ENCODE peak calls at places on chromosomes 2 and 18, in eight cellular contexts. G is IMR-90, W is endodermal cell, A is HepG2, X is HCT116, I is colonic mucosa, L is neural progenitor cell, C is endothelial cell of umbilical vein. O is an unnamed sample.

GRCh38 chr2:115083711-115084110 is 641.3 kb downstream of the DPP10 start:
- DNase-seq in X (no peak), G (no peak), C (no peak), I (no peak), L (no peak), W (no peak), A (no peak), O (no peak)

GRCh38 chr2:45681675-45682074 is 30.2 kb downstream of the PRKCE start:
- DNase-seq in G (peak; percentile 88), A (peak; percentile 13), X (peak; percentile 81), C (peak; percentile 85), I (peak; percentile 29), L (no peak), W (no peak), O (peak; percentile 70)

GRCh38 chr18:74524097-74524496 is 10.2 kb upstream of the CNDP1 start:
- DNase-seq in C (peak; percentile 13), I (no peak), L (no peak), W (no peak), G (peak; percentile 7), X (no peak), A (no peak), O (no peak)

GRCh38 chr18:80147418-80148315 is 38.6 kb downstream of the ADNP2 start:
- DNase-seq in I (peak; percentile 91), A (peak; percentile 77), L (peak; percentile 51), C (peak; percentile 76), X (no peak), G (peak; percentile 72), W (peak; percentile 88), O (peak; percentile 79)

GRCh38 chr2:240596491-240596931 is 10.0 kb downstream of the CAPN10 start:
- DNase-seq in G (no peak), C (no peak), L (no peak), A (no peak), W (no peak), I (no peak), X (no peak), O (no peak)

GRCh38 chr2:126649101-126649500 is 6.9 kb upstream of the GYPC start:
- DNase-seq in L (no peak), W (no peak), I (no peak), G (no peak), A (no peak), C (no peak), X (no peak), O (no peak)

GRCh38 chr2:106885981-106886915 is at the start of gene ST6GAL2:
- DNase-seq in C (no peak), L (peak; percentile 87), G (no peak), I (peak; percentile 33), A (no peak), W (peak; percentile 82), X (no peak), O (peak; percentile 16)

GRCh38 chr2:211216221-211216620 is 659.8 kb downstream of the CPS1 start:
- DNase-seq in X (no peak), G (no peak), A (no peak), L (peak; percentile 20), I (no peak), C (no peak), W (no peak), O (peak; percentile 34)

GRCh38 chr2:34096552-34097171 is 497.6 kb upstream of the FAM98A start:
- DNase-seq in I (peak; percentile 59), L (peak; percentile 79), X (peak; percentile 32), C (peak; percentile 74), A (peak; percentile 53), G (peak; percentile 56), W (peak; percentile 83), O (peak; percentile 81)

GRCh38 chr18:27206411-27206810 is 21.3 kb upstream of the CHST9 start:
- DNase-seq in A (no peak), W (no peak), X (no peak), I (no peak), G (no peak), L (no peak), C (no peak), O (peak; percentile 46)

GRCh38 chr2:215828528-215829184 is 184.7 kb downstream of the MREG start:
- DNase-seq in L (peak; percentile 79), I (peak; percentile 81), C (peak; percentile 52), X (peak; percentile 58), G (peak; percentile 62), W (peak; percentile 90), A (peak; percentile 81), O (peak; percentile 93)

GRCh38 chr2:44582363-44583008 is 220.7 kb downstream of the CAMKMT start:
- DNase-seq in C (no peak), L (no peak), X (no peak), A (no peak), G (peak; percentile 25), W (no peak), I (no peak), O (peak; percentile 15)

GRCh38 chr2:151258121-151258520 is 3.5 kb downstream of the RBM43 start:
- DNase-seq in C (no peak), X (no peak), L (no peak), W (no peak), A (no peak), G (peak; percentile 91), I (no peak), O (no peak)

GRCh38 chr2:202023198-202023903 is 10.3 kb upstream of the FZD7 start:
- DNase-seq in G (no peak), L (peak; percentile 92), W (peak; percentile 90), C (no peak), X (no peak), I (no peak), A (no peak), O (no peak)

GRCh38 chr2:42068571-42069178 is 20.9 kb downstream of the PKDCC start:
- DNase-seq in W (no peak), I (no peak), G (no peak), A (no peak), C (no peak), L (no peak), X (no peak), O (no peak)

GRCh38 chr18:323253-323622 is 55.4 kb upstream of the THOC1 start:
- DNase-seq in C (peak; percentile 62), I (no peak), A (peak; percentile 87), G (peak; percentile 38), L (no peak), X (no peak), W (no peak), O (peak; percentile 75)

GRCh38 chr18:33716061-33716683 is 138.2 kb downstream of the ASXL3 start:
- DNase-seq in C (no peak), W (no peak), L (no peak), G (no peak), X (no peak), I (no peak), A (no peak), O (no peak)

GRCh38 chr2:175834472-175834871 is 167.6 kb downstream of the LNPK start:
- DNase-seq in C (no peak), A (no peak), W (no peak), X (no peak), L (peak; percentile 53), I (no peak), G (no peak), O (no peak)

GRCh38 chr2:135103843-135104242 is 51.8 kb downstream of the RAB3GAP1 start:
- DNase-seq in G (no peak), I (no peak), A (no peak), X (no peak), W (no peak), L (no peak), C (no peak), O (no peak)

GRCh38 chr18:32349728-32350395 is 120.8 kb downstream of the GAREM1 start:
- DNase-seq in W (no peak), C (peak; percentile 95), L (peak; percentile 8), X (peak; percentile 91), A (peak; percentile 82), I (peak; percentile 61), G (peak; percentile 97), O (peak; percentile 72)

GRCh38 chr18:78801011-78801410 is 178.6 kb upstream of the SALL3 start:
- DNase-seq in C (no peak), L (no peak), X (no peak), W (no peak), I (no peak), G (no peak), A (no peak), O (no peak)

GRCh38 chr2:187693923-187694322 is 139.7 kb upstream of the TFPI start:
- DNase-seq in G (no peak), I (no peak), A (no peak), W (no peak), C (no peak), L (no peak), X (no peak), O (no peak)

GRCh38 chr18:38077219-38077618 is 511.6 kb upstream of the CELF4 start:
- DNase-seq in G (no peak), L (peak; percentile 26), A (no peak), W (peak; percentile 65), X (no peak), I (no peak), C (no peak), O (no peak)

DNA sequence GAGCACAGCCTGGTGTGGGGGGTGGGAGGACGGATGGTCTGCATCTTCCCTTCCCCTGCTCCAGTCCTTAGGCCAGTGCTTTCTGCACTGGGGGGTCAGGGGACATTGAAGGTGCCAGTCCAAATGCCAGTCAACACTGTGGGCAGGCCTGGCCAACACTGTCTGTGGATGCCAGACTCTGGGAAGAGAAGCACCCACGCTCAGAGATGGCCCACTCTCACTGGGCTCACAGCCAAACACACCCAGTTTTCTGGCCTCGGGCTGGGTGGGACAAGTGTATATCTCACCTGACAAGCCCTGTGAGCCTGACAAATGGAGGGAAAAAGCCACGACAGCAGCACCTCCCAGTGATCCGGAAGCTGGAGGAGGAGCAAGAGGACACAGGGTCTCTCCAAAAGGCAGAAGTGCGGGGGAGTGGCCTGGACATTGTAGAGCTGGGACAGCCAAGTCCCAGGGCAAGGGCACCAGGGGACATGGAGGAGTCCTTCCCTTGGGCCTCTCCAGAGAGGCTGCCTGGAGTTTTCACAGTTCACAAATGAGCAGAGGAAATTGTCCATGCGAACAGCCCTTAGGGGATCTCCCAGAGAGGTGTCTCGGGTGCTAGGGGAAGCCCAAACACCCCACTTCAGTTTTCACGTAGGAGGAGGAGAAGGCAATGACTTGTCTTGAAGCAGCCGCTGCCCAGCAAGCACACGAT is 79.3 kb downstream of the SDC1 start:
- DNase-seq in L (no peak), C (no peak), I (peak; percentile 54), W (peak; percentile 68), G (no peak), X (no peak), A (no peak), O (no peak)
- H3K27ac ChIP-seq in L (no peak overlapping the region), C (no peak overlapping the region), I (no peak overlapping the region), W (no peak overlapping the region), G (no peak overlapping the region), X (no peak overlapping the region), A (no peak overlapping the region), O (peak overlapping the region; percentile 11)

GRCh38 chr2:120372816-120373215 is 26.9 kb downstream of the INHBB start:
- DNase-seq in C (no peak), X (no peak), I (no peak), G (no peak), W (no peak), L (no peak), A (no peak), O (no peak)
- H3K9ac ChIP-seq in C (no peak overlapping the region), X (no peak overlapping the region), I (no peak overlapping the region), G (no peak overlapping the region), W (no peak overlapping the region), L (no peak overlapping the region), A (no peak overlapping the region), O (no peak overlapping the region)

GRCh38 chr2:182426915-182427233 is at the start of gene PDE1A:
- DNase-seq in I (no peak), A (no peak), G (no peak), W (no peak), X (no peak), C (no peak), L (no peak), O (no peak)
- H3K27ac ChIP-seq in I (peak within 1 kb of the TSS; percentile 51), A (no peak within 1 kb of the TSS), G (peak within 1 kb of the TSS; percentile 61), W (no peak within 1 kb of the TSS), X (no peak within 1 kb of the TSS), C (no peak within 1 kb of the TSS), L (no peak within 1 kb of the TSS), O (no peak within 1 kb of the TSS)

GRCh38 chr2:230230087-230230486 is 4.6 kb downstream of the SP140 start:
- DNase-seq in W (peak; percentile 64), L (no peak), G (peak; percentile 90), A (peak; percentile 29), C (peak; percentile 21), I (no peak), X (no peak), O (no peak)
- H3K9ac ChIP-seq in W (no peak overlapping the region), L (no peak overlapping the region), G (no peak overlapping the region), A (no peak overlapping the region), C (no peak overlapping the region), I (no peak overlapping the region), X (no peak overlapping the region), O (no peak overlapping the region)

O was measured in trophoblast cell.